ENCODE peak calls at places on chromosome 19, in nine cellular contexts. B is IMR-90; E is CD8-positive, alpha-beta T cell; O is GM10248; L is dorsolateral prefrontal cortex; C is neural crest cell; Z is brain microvascular endothelial cell; J is body of pancreas; S is GM13977. F is an unnamed sample.

GRCh38 chr19:14400913-14401312 is 18.2 kb downstream of the DDX39A start:
- DNase-seq in Z (peak; percentile 52), O (no peak), L (no peak), S (peak; percentile 18), E (no peak), B (no peak), J (no peak), C (no peak), F (no peak)

GRCh38 chr19:23415561-23416191 is 20.4 kb upstream of the ZNF91 start:
- DNase-seq in O (no peak), C (peak; percentile 61), B (no peak), J (peak; percentile 20), S (no peak), Z (no peak), L (no peak), E (no peak), F (no peak)

GRCh38 chr19:17681505-17682125 is 6.5 kb downstream of the UNC13A start:
- DNase-seq in B (peak; percentile 56), S (peak; percentile 70), E (peak; percentile 57), O (peak; percentile 64), C (peak; percentile 64), L (no peak), J (no peak), Z (peak; percentile 31), F (no peak)

GRCh38 chr19:31350693-31351211 is 1.5 kb upstream of the TSHZ3 start:
- DNase-seq in E (no peak), L (no peak), C (peak; percentile 41), S (peak; percentile 36), B (peak; percentile 56), O (no peak), J (peak; percentile 46), Z (peak; percentile 22), F (no peak)

GRCh38 chr19:56071151-56071550 is 49.9 kb downstream of the ZNF787 start:
- DNase-seq in B (no peak), O (no peak), J (no peak), C (no peak), L (no peak), Z (no peak), S (no peak), E (no peak), F (no peak)

GRCh38 chr19:47049307-47049700 is 880 bp upstream of the TMEM160 start:
- DNase-seq in S (no peak), Z (peak; percentile 11), O (no peak), L (no peak), C (no peak), J (no peak), E (no peak), B (peak; percentile 44), F (no peak)

GRCh38 chr19:23392706-23393105 is 2.6 kb downstream of the ZNF91 start:
- DNase-seq in O (no peak), C (no peak), S (no peak), Z (no peak), B (no peak), E (no peak), J (no peak), L (no peak), F (no peak)

GRCh38 chr19:46674416-46675178 is 13.6 kb upstream of the DACT3 start:
- DNase-seq in E (no peak), L (no peak), C (no peak), J (no peak), S (peak; percentile 21), Z (no peak), B (peak; percentile 7), O (no peak), F (no peak)

GRCh38 chr19:40512473-40513344 is 45.9 kb downstream of the SPTBN4 start:
- DNase-seq in Z (peak; percentile 9), C (peak; percentile 23), O (no peak), E (no peak), B (peak; percentile 11), S (no peak), J (no peak), L (no peak), F (no peak)

DNA sequence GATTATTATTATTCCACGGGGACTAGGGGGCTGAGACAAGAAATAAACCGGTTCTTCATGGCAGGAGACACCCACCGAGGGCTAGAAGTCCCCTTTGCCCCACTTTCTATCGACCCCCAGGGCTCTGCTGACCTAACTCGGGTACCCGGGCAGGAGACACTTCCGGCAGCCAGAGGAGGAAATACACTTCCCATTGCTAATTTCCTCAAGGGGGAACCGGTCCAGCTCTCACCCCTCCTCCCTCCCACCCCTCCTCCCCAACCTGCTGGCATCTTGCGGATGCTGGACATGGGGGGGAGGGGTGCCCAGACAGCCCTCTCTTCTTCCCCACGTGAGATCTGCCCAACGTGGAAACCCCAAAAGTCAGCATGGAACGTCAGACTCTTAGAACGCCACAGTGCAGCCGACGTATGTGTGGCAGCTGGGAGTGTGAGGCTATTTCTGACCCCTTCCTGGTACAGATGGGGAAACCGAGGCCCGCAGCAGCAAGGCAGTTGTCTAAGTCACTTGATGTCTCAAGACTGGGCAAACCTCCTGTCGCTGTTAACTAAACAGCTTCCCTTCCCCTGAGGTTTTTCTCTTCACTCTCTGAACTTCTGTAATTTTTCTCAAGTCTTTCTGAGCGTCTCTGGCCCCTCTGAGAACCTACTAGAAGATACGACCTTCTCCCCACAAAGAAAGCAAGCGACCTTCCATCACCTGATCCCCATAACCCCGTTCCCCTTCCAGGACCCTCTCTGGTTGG is 3.6 kb downstream of the GPR4 start:
- DNase-seq in S (peak; percentile 30), Z (no peak), E (no peak), L (no peak), C (no peak), J (no peak), O (no peak), B (no peak), F (no peak)
- TF ChIP-seq CTCF in S (no peak), Z (no peak), E (no peak), L (no peak), C (no peak), J (no peak), O (no peak), B (no peak), F (no peak)

DNA sequence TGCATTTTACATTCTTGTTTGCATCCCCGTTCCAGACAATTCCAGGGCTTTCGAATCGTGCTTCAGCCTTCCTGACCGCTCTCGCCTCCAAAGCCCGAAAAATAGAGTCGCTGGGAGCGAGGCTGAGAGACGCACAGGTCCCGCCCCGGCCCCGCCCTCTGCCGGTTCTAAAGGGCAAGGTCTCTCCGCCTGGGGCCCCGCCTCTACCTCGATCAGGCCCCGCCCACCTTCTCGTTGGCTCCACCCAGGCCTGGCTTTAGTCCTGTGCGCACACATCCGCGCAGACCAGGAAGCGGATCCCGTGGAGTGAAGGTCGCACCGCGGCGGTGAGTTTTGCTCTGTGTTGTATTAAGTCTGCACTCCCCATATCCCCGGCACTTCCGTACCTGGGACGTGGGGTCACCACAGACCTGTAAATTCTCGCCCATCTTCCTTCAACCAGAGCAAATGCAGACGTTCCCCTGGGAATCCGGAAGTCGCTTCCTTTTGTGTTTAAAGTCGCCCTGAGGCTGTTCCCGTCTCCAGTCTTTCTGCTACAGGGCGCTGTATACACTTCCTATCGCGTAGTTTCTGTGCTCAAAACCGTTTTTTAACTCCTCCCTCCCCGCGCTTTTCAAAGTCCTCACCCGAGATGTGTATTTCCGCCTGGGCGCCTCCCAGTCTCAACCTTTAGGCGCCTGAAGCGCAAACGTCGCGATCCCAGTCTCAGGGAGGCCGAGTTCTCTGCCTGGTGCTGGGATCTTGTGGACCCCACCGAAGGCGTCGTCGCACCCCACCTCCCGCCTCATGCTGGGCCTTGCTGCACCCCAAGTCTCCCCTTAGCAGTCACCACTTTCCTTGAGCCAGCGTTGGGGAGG is at the start of gene ZNF701:
- DNase-seq in E (peak; percentile 97), B (peak; percentile 88), L (peak; percentile 96), J (peak; percentile 94), C (peak; percentile 97), Z (peak; percentile 94), O (peak; percentile 90), S (peak; percentile 89), F (peak; percentile 95)
- TF ChIP-seq CTCF in E (peak; percentile 30), B (peak; percentile 20), L (peak; percentile 22), J (peak; percentile 31), C (peak; percentile 49), Z (peak; percentile 32), O (no peak), S (no peak), F (no peak)

GRCh38 chr19:50870417-50871089 is 2.7 kb upstream of the KLK2 start:
- DNase-seq in Z (no peak), S (no peak), O (no peak), B (peak; percentile 3), C (no peak), J (peak; percentile 52), L (no peak), E (no peak), F (no peak)
- TF ChIP-seq CTCF in Z (no peak), S (peak; percentile 17), O (no peak), B (no peak), C (no peak), J (peak; percentile 63), L (no peak), E (no peak), F (no peak)

GRCh38 chr19:33221641-33222040 is 4.0 kb downstream of the SLC7A10 start:
- DNase-seq in S (no peak), C (no peak), Z (no peak), L (no peak), J (no peak), O (no peak), E (no peak), B (peak; percentile 18), F (no peak)

GRCh38 chr19:33220115-33220514 is 5.5 kb downstream of the SLC7A10 start:
- DNase-seq in S (no peak), E (no peak), J (no peak), C (no peak), O (no peak), L (no peak), Z (no peak), B (no peak), F (no peak)

GRCh38 chr19:33217881-33218280 is 7.8 kb downstream of the SLC7A10 start:
- DNase-seq in L (no peak), O (no peak), B (no peak), S (no peak), J (no peak), Z (no peak), C (no peak), E (no peak), F (no peak)

GRCh38 chr19:33220735-33221134 is 4.9 kb downstream of the SLC7A10 start:
- DNase-seq in S (no peak), B (no peak), Z (no peak), J (no peak), C (no peak), E (no peak), O (no peak), L (no peak), F (no peak)

GRCh38 chr19:33219261-33219812 is 6.3 kb downstream of the SLC7A10 start:
- DNase-seq in C (peak; percentile 52), O (no peak), S (no peak), J (no peak), E (no peak), B (peak; percentile 39), L (no peak), Z (peak; percentile 26), F (no peak)
- TF ChIP-seq CTCF in C (peak; percentile 37), O (no peak), S (peak; percentile 29), J (no peak), E (no peak), B (peak; percentile 17), L (no peak), Z (peak; percentile 62), F (no peak)

F was measured in omental fat pad.